ENCODE peak calls at places on chromosomes 3 and 15, in seven cellular contexts. Z, K, E, M, G, B and V are unnamed samples.
A peak's percentile ranks its signal among the peaks of the same experiment; 100 is the strongest.

GRCh38 chr3:142563491-142563997 is 15.0 kb downstream of the ATR start:
- DNase-seq in Z (no peak), G (no peak), K (no peak), M (no peak), E (no peak), B (no peak), V (no peak)

GRCh38 chr3:29408676-29409075 is 127.8 kb downstream of the RBMS3 start:
- DNase-seq in E (no peak), Z (no peak), G (no peak), K (no peak), B (no peak), M (no peak), V (no peak)

GRCh38 chr3:53795176-53795575 is 51.0 kb downstream of the CHDH start:
- DNase-seq in B (no peak), G (no peak), M (no peak), E (no peak), Z (no peak), K (no peak), V (no peak)

GRCh38 chr3:52529376-52530333 is 4.0 kb downstream of the NT5DC2 start:
- DNase-seq in Z (no peak), K (no peak), M (no peak), E (no peak), B (no peak), G (no peak), V (peak; percentile 33)

GRCh38 chr3:3015472-3016089 is 94.6 kb downstream of the IL5RA start:
- DNase-seq in G (no peak), M (peak; percentile 31), Z (no peak), E (no peak), B (no peak), K (no peak), V (peak; percentile 37)

GRCh38 chr15:98785796-98786581 is 137.7 kb downstream of the IGF1R start:
- DNase-seq in M (no peak), K (no peak), E (no peak), G (no peak), B (no peak), Z (no peak), V (no peak)

GRCh38 chr3:47005212-47006144 is 26.0 kb downstream of the NBEAL2 start:
- DNase-seq in Z (no peak), M (no peak), E (no peak), B (no peak), K (no peak), G (no peak), V (no peak)

GRCh38 chr15:98647026-98647773 is 1.1 kb upstream of the IGF1R start:
- DNase-seq in B (peak; percentile 89), E (peak; percentile 21), Z (peak; percentile 67), G (peak; percentile 58), M (peak; percentile 29), K (peak; percentile 41), V (peak; percentile 90)

GRCh38 chr15:38050529-38050928 is 116.1 kb downstream of the TMCO5A start:
- DNase-seq in Z (no peak), G (peak; percentile 50), B (no peak), M (no peak), E (no peak), K (no peak), V (no peak)

GRCh38 chr15:76988874-76989780 is 5.8 kb upstream of the PSTPIP1 start:
- DNase-seq in G (no peak), B (no peak), M (no peak), K (no peak), E (no peak), Z (no peak), V (no peak)

GRCh38 chr15:67025719-67026118 is 39.7 kb upstream of the SMAD3 start:
- DNase-seq in E (peak; percentile 27), G (peak; percentile 82), B (no peak), Z (peak; percentile 86), K (no peak), M (no peak), V (peak; percentile 60)

GRCh38 chr3:37713820-37714204 is 147.9 kb upstream of the CTDSPL start:
- DNase-seq in Z (no peak), M (no peak), K (no peak), E (no peak), B (no peak), G (no peak), V (no peak)

GRCh38 chr15:98063311-98063710 is 102.8 kb downstream of the ARRDC4 start:
- DNase-seq in E (no peak), M (no peak), Z (no peak), B (no peak), K (no peak), G (peak; percentile 32), V (no peak)

GRCh38 chr15:91891101-91891500 is 37.6 kb downstream of the SLCO3A1 start:
- DNase-seq in M (no peak), E (no peak), G (no peak), Z (no peak), K (no peak), B (no peak), V (no peak)

GRCh38 chr3:72560857-72561675 is 287.2 kb downstream of the SHQ1 start:
- DNase-seq in G (no peak), E (no peak), Z (no peak), B (no peak), K (no peak), M (no peak), V (no peak)

GRCh38 chr3:144301863-144302262 is 330.2 kb downstream of the DIPK2A start:
- DNase-seq in M (no peak), E (no peak), K (no peak), Z (no peak), B (no peak), G (no peak), V (no peak)

GRCh38 chr3:9422712-9423424 is 25.5 kb downstream of the SETD5 start:
- DNase-seq in G (peak; percentile 96), E (peak; percentile 98), B (no peak), K (no peak), Z (peak; percentile 90), M (peak; percentile 88), V (peak; percentile 89)

GRCh38 chr3:169260296-169260695 is 403.2 kb downstream of the MECOM start:
- DNase-seq in K (no peak), G (no peak), M (no peak), E (no peak), B (no peak), Z (no peak), V (no peak)

GRCh38 chr3:119559441-119559963 is at the start of gene CD80:
- DNase-seq in K (peak; percentile 34), G (peak; percentile 45), B (no peak), M (no peak), Z (peak; percentile 58), E (peak; percentile 51), V (peak; percentile 46)

GRCh38 chr3:177862962-177863491 is 665.7 kb upstream of the TBL1XR1 start:
- DNase-seq in K (no peak), B (no peak), M (no peak), E (no peak), G (no peak), Z (no peak), V (no peak)

GRCh38 chr3:57142335-57142734 is 22.8 kb downstream of the IL17RD start:
- DNase-seq in Z (no peak), M (no peak), B (no peak), G (no peak), E (no peak), K (no peak), V (no peak)

GRCh38 chr3:119323401-119324107 is 29.4 kb downstream of the ARHGAP31 start:
- DNase-seq in G (no peak), M (no peak), Z (no peak), E (no peak), K (peak; percentile 33), B (no peak), V (no peak)

GRCh38 chr3:160140756-160141155 is 84.5 kb upstream of the C3orf80 start:
- DNase-seq in E (no peak), Z (no peak), G (no peak), K (no peak), B (no peak), M (no peak), V (no peak)

GRCh38 chr15:52060511-52060910 is 41.5 kb downstream of the MAPK6 start:
- DNase-seq in M (no peak), K (no peak), Z (no peak), G (no peak), E (no peak), B (no peak), V (no peak)